ENCODE peak calls at places on chromosomes 3 and 15, in four cellular contexts. A, L, C and X are unnamed samples.

GRCh38 chr15:45799508-45799907 is 164.7 kb downstream of the SQOR start:
- DNase-seq in A (no peak), L (no peak), C (no peak), X (no peak)

GRCh38 chr3:99753268-99753975 is 64.2 kb upstream of the CMSS1 start:
- DNase-seq in A (peak), L (peak), C (peak), X (peak)

GRCh38 chr3:9898467-9899229 is 4.0 kb upstream of the IL17RE start:
- DNase-seq in A (no peak), L (no peak), C (no peak), X (no peak)

GRCh38 chr15:69105451-69105985 is 54.9 kb upstream of the GLCE start:
- DNase-seq in A (no peak), L (no peak), C (no peak), X (no peak)

GRCh38 chr3:153848701-153849100 is 272.5 kb upstream of the ARHGEF26 start:
- DNase-seq in A (no peak), L (no peak), C (peak), X (no peak)

GRCh38 chr15:69979269-69979668 is 118.4 kb downstream of the TLE3 start:
- DNase-seq in A (no peak), L (no peak), C (no peak), X (peak)

GRCh38 chr15:31269961-31270575 is 56.6 kb upstream of the KLF13 start:
- DNase-seq in A (no peak), L (no peak), C (no peak), X (no peak)

GRCh38 chr3:120457827-120458226 is 7.0 kb upstream of the FSTL1 start:
- DNase-seq in A (no peak), L (no peak), C (no peak), X (no peak)

GRCh38 chr3:162865466-162865865 is 1368.9 kb downstream of the OTOL1 start:
- DNase-seq in A (no peak), L (no peak), C (no peak), X (no peak)

GRCh38 chr3:126320517-126321293 is 36.5 kb downstream of the KLF15 start:
- DNase-seq in A (no peak), L (no peak), C (no peak), X (no peak)

GRCh38 chr15:66893294-66893693 is 172.1 kb upstream of the SMAD3 start:
- DNase-seq in A (no peak), L (no peak), C (no peak), X (no peak)

GRCh38 chr3:45639044-45639392 is 44.5 kb downstream of the LIMD1 start:
- DNase-seq in A (no peak), L (no peak), C (no peak), X (no peak)

GRCh38 chr15:42273900-42274692 is 863 bp upstream of the TMEM87A start:
- DNase-seq in A (peak), L (peak), C (no peak), X (peak)

GRCh38 chr15:85730001-85730820 is 64.5 kb downstream of the KLHL25 start:
- DNase-seq in A (peak), L (peak), C (peak), X (no peak)

GRCh38 chr3:60147249-60147648 is 1097.4 kb upstream of the CFAP20DC start:
- DNase-seq in A (peak), L (no peak), C (peak), X (no peak)

GRCh38 chr3:51887620-51888019 is 12.2 kb upstream of the IQCF5 start:
- DNase-seq in A (no peak), L (no peak), C (no peak), X (no peak)

GRCh38 chr3:123783811-123784210 is 100.3 kb downstream of the MYLK start:
- DNase-seq in A (no peak), L (no peak), C (no peak), X (no peak)

GRCh38 chr3:189630667-189631372 is 369 bp upstream of the TP63 start:
- DNase-seq in A (no peak), L (no peak), C (no peak), X (peak)

GRCh38 chr3:72299321-72299802 is 514.4 kb upstream of the PROK2 start:
- DNase-seq in A (no peak), L (peak), C (no peak), X (peak)

GRCh38 chr15:35690698-35691116 is 144.7 kb upstream of the DPH6 start:
- DNase-seq in A (no peak), L (peak), C (no peak), X (no peak)

GRCh38 chr3:172341482-172342059 is 106.7 kb downstream of the GHSR start:
- DNase-seq in A (peak), L (peak), C (peak), X (no peak)

GRCh38 chr15:34520566-34520965 is 62.9 kb downstream of the GOLGA8B start:
- DNase-seq in A (no peak), L (no peak), C (no peak), X (no peak)

GRCh38 chr15:39509941-39510845 is 70.7 kb upstream of the THBS1 start:
- DNase-seq in A (no peak), L (no peak), C (no peak), X (peak)

GRCh38 chr15:93825721-93826120 is 405.6 kb upstream of the MCTP2 start:
- DNase-seq in A (no peak), L (no peak), C (no peak), X (no peak)

DNA sequence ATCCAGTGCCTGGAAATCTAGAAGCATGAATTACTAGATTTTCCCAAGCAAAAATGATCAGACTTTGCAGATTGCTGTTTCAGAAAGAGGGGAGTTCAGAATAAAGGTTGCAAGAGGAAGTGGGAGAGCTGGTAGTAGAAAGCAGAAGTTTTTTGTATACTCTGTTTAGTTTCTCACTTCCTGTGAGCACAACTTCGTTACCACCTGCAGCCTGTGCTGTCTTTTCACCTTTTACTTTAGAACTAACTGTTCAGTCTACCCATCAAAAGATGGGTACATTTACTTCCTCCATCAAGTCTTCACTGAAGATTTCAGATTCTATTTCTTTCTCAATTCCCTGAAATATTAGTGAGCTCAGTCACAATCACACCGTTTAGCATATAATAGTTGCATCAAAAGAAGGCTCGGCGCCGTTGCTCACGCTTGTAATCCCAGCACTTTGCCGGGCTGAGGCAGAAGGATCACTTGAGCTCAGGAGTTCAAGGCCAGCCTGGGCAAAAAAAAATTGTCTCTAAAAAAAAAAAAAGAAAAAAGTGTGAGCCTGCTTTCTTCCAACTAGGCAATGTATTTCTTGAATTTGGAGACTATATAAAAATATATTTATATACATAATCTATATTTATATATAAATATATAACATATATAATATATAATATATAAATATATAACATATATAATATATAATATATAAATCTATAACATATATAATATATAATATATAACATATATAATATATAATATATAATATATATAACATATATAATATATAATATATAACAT is 1.8 kb upstream of the CEP97 start:
- DNase-seq in A (peak), L (no peak), C (no peak), X (no peak)
- H3K4me3 ChIP-seq in A (peak), L (no peak), C (no peak), X (no peak)

DNA sequence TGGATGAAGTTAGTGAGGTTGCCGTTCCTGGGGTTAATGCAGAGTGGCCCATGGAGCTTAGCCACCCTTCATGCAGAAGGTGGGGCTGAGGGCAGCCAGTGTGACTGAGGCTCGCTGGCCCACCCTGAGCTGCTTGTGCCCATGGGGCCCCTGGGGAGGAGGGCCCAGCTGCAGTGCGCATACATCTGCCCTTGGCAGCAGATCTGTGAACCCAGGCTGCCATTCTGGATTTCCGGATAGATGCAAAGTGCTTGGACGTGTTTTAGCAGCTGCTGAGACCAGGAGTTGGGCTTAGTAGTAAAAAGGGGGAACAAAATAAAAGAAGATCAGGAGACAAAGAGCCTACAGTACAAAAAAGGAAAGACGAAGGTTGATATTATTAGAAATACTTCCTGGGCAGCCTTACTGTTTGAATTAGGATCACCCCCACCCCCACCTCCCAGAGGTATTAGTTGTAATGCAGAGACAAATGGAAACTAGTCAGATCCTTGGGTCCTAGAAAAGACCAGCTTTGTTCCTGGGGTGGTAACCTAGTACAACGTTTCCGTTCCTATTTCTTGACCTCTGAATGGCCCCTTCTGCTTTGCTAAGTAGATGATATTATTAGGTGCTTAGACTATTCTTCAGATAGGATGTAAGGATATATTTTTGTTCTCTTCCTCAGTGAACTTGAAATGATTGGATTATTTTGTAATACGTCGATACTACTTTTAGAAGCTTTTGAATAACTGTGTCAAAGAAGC is 70.3 kb downstream of the IGF1R start:
- DNase-seq in A (no peak), L (no peak), C (no peak), X (no peak)
- H3K4me3 ChIP-seq in A (no peak), L (no peak), C (no peak), X (no peak)

GRCh38 chr3:197209366-197210260 is 88.8 kb downstream of the DLG1 start:
- DNase-seq in A (no peak), L (no peak), C (no peak), X (no peak)
- H3K4me3 ChIP-seq in A (no peak), L (no peak), C (no peak), X (no peak)

DNA sequence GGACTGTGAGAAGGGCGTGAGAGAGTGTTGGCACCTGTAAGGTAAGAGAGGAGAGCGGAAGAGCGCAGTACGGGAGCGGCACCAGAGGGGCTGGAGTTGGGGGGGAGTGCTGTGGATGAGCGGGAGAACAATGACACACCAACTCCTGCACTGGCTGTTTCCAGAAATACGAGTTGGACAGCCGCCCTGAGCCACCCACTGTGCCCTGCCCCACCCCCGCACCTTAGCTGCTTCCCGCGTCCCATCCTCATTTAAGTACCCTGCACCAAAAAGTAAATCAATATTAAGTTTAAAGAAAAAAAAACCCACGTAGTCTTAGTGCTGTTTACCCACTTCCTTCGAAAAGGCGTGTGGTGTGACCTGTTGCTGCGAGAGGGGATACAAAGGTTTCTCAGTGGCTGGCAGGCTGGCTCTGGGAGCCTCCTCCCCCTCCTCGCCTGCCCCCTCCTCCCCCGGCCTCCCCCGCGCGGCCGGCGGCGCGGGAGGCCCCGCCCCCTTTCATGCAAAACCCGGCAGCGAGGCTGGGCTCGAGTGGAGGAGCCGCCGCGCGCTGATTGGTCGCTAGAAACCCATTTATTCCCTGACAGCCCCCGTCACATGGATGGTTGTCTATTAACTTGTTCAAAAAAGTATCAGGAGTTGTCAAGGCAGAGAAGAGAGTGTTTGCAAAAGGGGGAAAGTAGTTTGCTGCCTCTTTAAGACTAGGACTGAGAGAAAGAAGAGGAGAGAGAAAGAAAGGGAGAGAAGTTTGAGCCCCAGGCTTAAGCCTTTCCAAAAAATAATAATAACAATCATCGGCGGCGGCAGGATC is at the start of gene SOX2:
- DNase-seq in A (peak), L (peak), C (peak), X (peak)
- H3K4me3 ChIP-seq in A (peak), L (peak), C (peak), X (peak)

GRCh38 chr3:98536456-98537017 is 4.8 kb downstream of the GPR15 start:
- DNase-seq in A (peak), L (no peak), C (no peak), X (no peak)
- H3K4me3 ChIP-seq in A (peak), L (no peak), C (no peak), X (no peak)